ENCODE peak calls at places on chromosome 19, in five cellular contexts. K is heart left ventricle, X is A549, L is astrocyte, O is GM12878. A is an unnamed sample.

GRCh38 chr19:50673118-50673517 is 23.9 kb downstream of the C19orf81 start:
- DNase-seq in K (peak; percentile 31), X (no peak), L (no peak), O (no peak), A (no peak)

GRCh38 chr19:33395561-33396550 is 22.3 kb downstream of the CEBPG start:
- DNase-seq in K (peak; percentile 60), X (no peak), L (peak; percentile 34), O (no peak), A (peak; percentile 82)

GRCh38 chr19:6632002-6632621 is 37.8 kb downstream of the TNFSF14 start:
- DNase-seq in K (no peak), X (peak; percentile 79), L (peak; percentile 39), O (peak; percentile 84), A (no peak)

GRCh38 chr19:6853868-6854267 is 33.5 kb upstream of the ADGRE1 start:
- DNase-seq in K (no peak), X (no peak), L (no peak), O (no peak), A (no peak)

GRCh38 chr19:50003810-50004419 is 21.3 kb downstream of the VRK3 start:
- DNase-seq in K (no peak), X (peak; percentile 86), L (peak; percentile 96), O (peak; percentile 44), A (no peak)

GRCh38 chr19:50513746-50514345 is at the start of gene ASPDH:
- DNase-seq in K (peak; percentile 21), X (no peak), L (no peak), O (no peak), A (no peak)

GRCh38 chr19:48249502-48250014 is 6.2 kb downstream of the CARD8 start:
- DNase-seq in K (peak; percentile 76), X (no peak), L (no peak), O (peak; percentile 78), A (peak; percentile 76)

GRCh38 chr19:10748924-10749434 is 31.1 kb downstream of the DNM2 start:
- DNase-seq in K (no peak), X (peak; percentile 81), L (peak; percentile 22), O (no peak), A (peak; percentile 86)

GRCh38 chr19:54572696-54573311 is 786 bp upstream of the LILRA2 start:
- DNase-seq in K (no peak), X (no peak), L (no peak), O (no peak), A (peak; percentile 77)

GRCh38 chr19:13974073-13974472 is 21.8 kb downstream of the DCAF15 start:
- DNase-seq in K (no peak), X (peak; percentile 32), L (no peak), O (no peak), A (no peak)

GRCh38 chr19:495440-496332 is 600 bp upstream of the MADCAM1 start:
- DNase-seq in K (no peak), X (peak; percentile 86), L (peak; percentile 18), O (no peak), A (peak; percentile 67)

GRCh38 chr19:29771708-29772415 is 39.9 kb upstream of the CCNE1 start:
- DNase-seq in K (no peak), X (peak; percentile 78), L (peak; percentile 14), O (no peak), A (no peak)

GRCh38 chr19:4187313-4188122 is 5.0 kb downstream of the ANKRD24 start:
- DNase-seq in K (no peak), X (no peak), L (no peak), O (no peak), A (no peak)

GRCh38 chr19:44202470-44202869 is 9.9 kb upstream of the ZNF227 start:
- DNase-seq in K (no peak), X (no peak), L (peak; percentile 2), O (no peak), A (no peak)

GRCh38 chr19:51552996-51553725 is 17.9 kb upstream of the ZNF175 start:
- DNase-seq in K (peak; percentile 85), X (peak; percentile 29), L (peak; percentile 8), O (no peak), A (peak; percentile 82)

GRCh38 chr19:13109361-13110098 is 6.9 kb upstream of the LYL1 start:
- DNase-seq in K (no peak), X (no peak), L (no peak), O (no peak), A (no peak)

GRCh38 chr19:30338066-30338465 is 34.1 kb upstream of the ZNF536 start:
- DNase-seq in K (no peak), X (no peak), L (no peak), O (no peak), A (no peak)

GRCh38 chr19:11296264-11296663 is 304 bp downstream of the TSPAN16 start:
- DNase-seq in K (no peak), X (no peak), L (no peak), O (no peak), A (no peak)

GRCh38 chr19:38321646-38322323 is 2.1 kb downstream of the KCNK6 start:
- DNase-seq in K (peak; percentile 84), X (no peak), L (peak; percentile 30), O (no peak), A (no peak)

GRCh38 chr19:36116344-36116637 is 1.0 kb downstream of the TBCB start:
- DNase-seq in K (no peak), X (no peak), L (no peak), O (no peak), A (no peak)

GRCh38 chr19:16564842-16565241 is 7.4 kb downstream of the SLC35E1 start:
- DNase-seq in K (no peak), X (no peak), L (no peak), O (no peak), A (no peak)

GRCh38 chr19:38684078-38684861 is 36.8 kb downstream of the ACTN4 start:
- DNase-seq in K (no peak), X (peak; percentile 100), L (peak; percentile 84), O (no peak), A (peak; percentile 79)

GRCh38 chr19:39136225-39136940 is 10.8 kb downstream of the PAK4 start:
- DNase-seq in K (no peak), X (no peak), L (no peak), O (no peak), A (no peak)

GRCh38 chr19:6378036-6378435 is 2.3 kb upstream of the PSPN start:
- DNase-seq in K (no peak), X (no peak), L (peak; percentile 68), O (no peak), A (no peak)

GRCh38 chr19:46692918-46693722 is 23.8 kb downstream of the PRKD2 start:
- DNase-seq in K (no peak), X (no peak), L (no peak), O (no peak), A (no peak)

GRCh38 chr19:15081911-15082310 is at the start of gene OR1I1:
- DNase-seq in K (no peak), X (no peak), L (no peak), O (no peak), A (no peak)

GRCh38 chr19:48390188-48391099 is 907 bp downstream of the KDELR1 start:
- DNase-seq in K (peak; percentile 85), X (peak; percentile 64), L (peak; percentile 47), O (no peak), A (peak; percentile 87)

GRCh38 chr19:35539850-35540249 is 5.6 kb upstream of the TMEM147 start:
- DNase-seq in K (no peak), X (no peak), L (no peak), O (no peak), A (no peak)

GRCh38 chr19:17579523-17580244 is 24.2 kb downstream of the COLGALT1 start:
- DNase-seq in K (no peak), X (peak; percentile 87), L (no peak), O (no peak), A (peak; percentile 81)

GRCh38 chr19:35710784-35711723 is 6.7 kb downstream of the ZBTB32 start:
- DNase-seq in K (no peak), X (no peak), L (no peak), O (peak; percentile 94), A (no peak)

GRCh38 chr19:54209058-54209747 is 8.5 kb downstream of the RPS9 start:
- DNase-seq in K (no peak), X (peak; percentile 52), L (no peak), O (no peak), A (peak; percentile 73)

GRCh38 chr19:52322429-52322828 is 13.6 kb upstream of the ZNF610 start:
- DNase-seq in K (no peak), X (no peak), L (no peak), O (no peak), A (no peak)

GRCh38 chr19:48330012-48330681 is 4.8 kb downstream of the EMP3 start:
- DNase-seq in K (peak; percentile 85), X (no peak), L (no peak), O (peak; percentile 65), A (peak; percentile 90)

GRCh38 chr19:35268546-35269424 is at the start of gene USF2:
- DNase-seq in K (peak; percentile 89), X (peak; percentile 93), L (peak; percentile 34), O (no peak), A (peak; percentile 91)

GRCh38 chr19:12664406-12665280 is 1.9 kb downstream of the MAN2B1 start:
- DNase-seq in K (no peak), X (no peak), L (no peak), O (no peak), A (no peak)

GRCh38 chr19:7069904-7070226 is 362 bp downstream of the ZNF557 start:
- DNase-seq in K (no peak), X (no peak), L (no peak), O (no peak), A (no peak)

GRCh38 chr19:42442833-42443232 is at the start of gene CXCL17:
- DNase-seq in K (no peak), X (no peak), L (no peak), O (no peak), A (no peak)
- H3K27ac ChIP-seq in K (no peak within 1 kb of the TSS), X (no peak within 1 kb of the TSS), L (no peak within 1 kb of the TSS), O (no peak within 1 kb of the TSS), A (peak within 1 kb of the TSS; percentile 74)

GRCh38 chr19:2048959-2049740 is 1.9 kb downstream of the MKNK2 start:
- DNase-seq in K (no peak), X (no peak), L (no peak), O (no peak), A (peak; percentile 77)

GRCh38 chr19:2048104-2048958 is 2.7 kb downstream of the MKNK2 start:
- DNase-seq in K (no peak), X (no peak), L (no peak), O (no peak), A (no peak)

GRCh38 chr19:2047076-2047448 is 4.0 kb downstream of the MKNK2 start:
- DNase-seq in K (no peak), X (no peak), L (no peak), O (no peak), A (no peak)

GRCh38 chr19:2046046-2046907 is 4.8 kb downstream of the MKNK2 start:
- DNase-seq in K (no peak), X (no peak), L (no peak), O (no peak), A (no peak)

GRCh38 chr19:2047449-2048103 is 3.5 kb downstream of the MKNK2 start:
- DNase-seq in K (peak; percentile 84), X (peak; percentile 75), L (no peak), O (no peak), A (peak; percentile 89)
- H3K4me3 ChIP-seq in K (no peak overlapping the region), X (peak overlapping the region; percentile 99), L (peak overlapping the region; percentile 5), O (peak overlapping the region; percentile 83), A (peak overlapping the region; percentile 97)

GRCh38 chr19:40294560-40294959 is 9.4 kb upstream of the AKT2 start:
- DNase-seq in K (no peak), X (no peak), L (no peak), O (no peak), A (no peak)
- TF ChIP-seq CTCF in K (no peak), X (no peak), L (no peak), O (no peak), A (no peak)

GRCh38 chr19:2793577-2793976 is 8.3 kb downstream of the THOP1 start:
- DNase-seq in K (no peak), X (no peak), L (no peak), O (no peak), A (no peak)
- H3K27ac ChIP-seq in K (no peak overlapping the region), X (no peak overlapping the region), L (no peak overlapping the region), O (no peak overlapping the region), A (no peak overlapping the region)

A was measured in upper lobe of right lung.